ENCODE peak calls at places on chromosomes 16 and 17, in seven cellular contexts. G is tibial nerve, K is transverse colon, A is A549, Y is stomach, X is esophagus muscularis mucosa, S is SK-N-SH. O is an unnamed sample.

GRCh38 chr17:76077582-76078110 is 1.3 kb upstream of the ZACN start:
- DNase-seq in G (no peak), K (no peak), A (no peak), Y (no peak), X (no peak), S (peak), O (no peak)

GRCh38 chr17:43581581-43581980 is 35.4 kb upstream of the ETV4 start:
- DNase-seq in G (no peak), K (peak), A (no peak), Y (no peak), X (no peak), S (no peak), O (no peak)

GRCh38 chr16:86508947-86509758 is 1.2 kb upstream of the FOXF1 start:
- DNase-seq in G (no peak), K (peak), A (peak), Y (no peak), X (no peak), S (no peak), O (peak)

GRCh38 chr16:4309833-4310266 is 6.0 kb upstream of the GLIS2 start:
- DNase-seq in G (peak), K (peak), A (peak), Y (peak), X (no peak), S (no peak), O (no peak)

GRCh38 chr17:48952904-48953303 is 8.3 kb upstream of the SNF8 start:
- DNase-seq in G (no peak), K (no peak), A (no peak), Y (no peak), X (no peak), S (no peak), O (no peak)

GRCh38 chr16:56424791-56425438 is 430 bp downstream of the AMFR start:
- DNase-seq in G (peak), K (peak), A (no peak), Y (no peak), X (no peak), S (peak), O (peak)

GRCh38 chr17:81840826-81841778 is 6.3 kb upstream of the PPP1R27 start:
- DNase-seq in G (no peak), K (no peak), A (no peak), Y (peak), X (no peak), S (no peak), O (no peak)

GRCh38 chr16:84196727-84197486 is 6.0 kb downstream of the ADAD2 start:
- DNase-seq in G (no peak), K (no peak), A (no peak), Y (no peak), X (no peak), S (no peak), O (no peak)

GRCh38 chr17:34584805-34585416 is 5.5 kb downstream of the TMEM132E start:
- DNase-seq in G (no peak), K (no peak), A (peak), Y (no peak), X (no peak), S (peak), O (no peak)

GRCh38 chr17:82441686-82442487 is 8.7 kb downstream of the CYBC1 start:
- DNase-seq in G (no peak), K (no peak), A (no peak), Y (no peak), X (no peak), S (no peak), O (no peak)

GRCh38 chr16:80788016-80788415 is 16.4 kb downstream of the CDYL2 start:
- DNase-seq in G (no peak), K (no peak), A (no peak), Y (no peak), X (no peak), S (no peak), O (no peak)

GRCh38 chr16:4882633-4883285 is 35.5 kb downstream of the UBN1 start:
- DNase-seq in G (peak), K (no peak), A (no peak), Y (peak), X (no peak), S (peak), O (no peak)

GRCh38 chr17:12637015-12637414 is 28.7 kb upstream of the MYOCD start:
- DNase-seq in G (no peak), K (no peak), A (peak), Y (no peak), X (no peak), S (no peak), O (no peak)

GRCh38 chr17:21167303-21167702 is 40.5 kb downstream of the DHRS7B start:
- DNase-seq in G (no peak), K (no peak), A (no peak), Y (no peak), X (no peak), S (no peak), O (no peak)

GRCh38 chr16:55492756-55493380 is 13.9 kb downstream of the MMP2 start:
- DNase-seq in G (peak), K (no peak), A (no peak), Y (no peak), X (peak), S (no peak), O (peak)

GRCh38 chr17:66957951-66958579 is 6.4 kb upstream of the CACNG4 start:
- DNase-seq in G (no peak), K (no peak), A (no peak), Y (no peak), X (no peak), S (peak), O (no peak)

GRCh38 chr16:16021988-16022682 is 72.7 kb downstream of the ABCC1 start:
- DNase-seq in G (peak), K (peak), A (peak), Y (peak), X (peak), S (peak), O (peak)

GRCh38 chr16:81088836-81089235 is 7.4 kb downstream of the GCSH start:
- DNase-seq in G (no peak), K (no peak), A (no peak), Y (no peak), X (no peak), S (no peak), O (no peak)

GRCh38 chr17:19338031-19338990 is 24.2 kb downstream of the B9D1 start:
- DNase-seq in G (no peak), K (peak), A (peak), Y (peak), X (no peak), S (peak), O (no peak)

GRCh38 chr17:80789356-80789902 is 202.2 kb upstream of the CHMP6 start:
- DNase-seq in G (peak), K (no peak), A (peak), Y (no peak), X (no peak), S (no peak), O (no peak)

GRCh38 chr17:77571562-77571981 is 386.9 kb upstream of the TNRC6C start:
- DNase-seq in G (no peak), K (no peak), A (no peak), Y (peak), X (no peak), S (peak), O (no peak)
- TF ChIP-seq EP300 in G (no peak), K (no peak), A (no peak), Y (no peak), X (no peak), S (no peak), O (no peak)

GRCh38 chr17:17353625-17354484 is 50.7 kb downstream of the NT5M start:
- DNase-seq in G (no peak), K (no peak), A (no peak), Y (no peak), X (no peak), S (no peak), O (no peak)

GRCh38 chr17:17356931-17357270 is 53.7 kb downstream of the NT5M start:
- DNase-seq in G (no peak), K (no peak), A (no peak), Y (no peak), X (no peak), S (peak), O (no peak)

GRCh38 chr17:17354560-17355357 is 51.6 kb downstream of the NT5M start:
- DNase-seq in G (peak), K (peak), A (peak), Y (peak), X (no peak), S (peak), O (peak)

GRCh38 chr17:17356149-17356930 is 53.2 kb downstream of the NT5M start:
- DNase-seq in G (peak), K (peak), A (peak), Y (peak), X (no peak), S (peak), O (peak)

DNA sequence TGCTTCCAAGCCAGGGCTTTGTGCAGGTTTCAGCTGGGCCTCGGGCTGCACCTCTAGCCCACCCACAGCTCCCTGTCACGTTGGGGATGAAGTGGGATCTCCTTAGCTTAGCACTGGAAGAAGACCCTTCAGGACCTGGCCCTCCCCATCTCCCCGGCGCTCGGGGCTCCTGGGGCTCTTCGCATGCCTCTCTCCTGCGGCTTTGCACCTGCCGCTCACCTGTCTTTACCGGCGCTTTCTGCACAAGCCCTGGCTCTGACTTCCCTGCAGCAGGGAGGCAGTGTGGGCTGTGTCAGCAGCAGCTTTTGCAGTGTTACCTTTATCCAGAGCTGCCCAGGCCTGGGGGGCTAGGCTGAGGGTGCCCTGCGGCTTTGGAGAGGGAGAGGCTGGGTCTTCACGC is 52.3 kb downstream of the NT5M start:
- DNase-seq in G (no peak), K (no peak), A (no peak), Y (no peak), X (no peak), S (no peak), O (no peak)
- H3K27ac ChIP-seq in G (no peak), K (no peak), A (peak), Y (no peak), X (no peak), S (no peak), O (no peak)

GRCh38 chr16:69160192-69160591 is 26.8 kb upstream of the SNTB2 start:
- DNase-seq in G (no peak), K (no peak), A (no peak), Y (no peak), X (no peak), S (no peak), O (no peak)
- TF ChIP-seq CTCF in G (no peak), K (no peak), A (no peak), Y (no peak), X (no peak), S (no peak), O (no peak)

GRCh38 chr17:64507418-64507766 is 615 bp downstream of the CEP95 start:
- DNase-seq in G (peak), K (no peak), A (peak), Y (no peak), X (no peak), S (peak), O (no peak)

GRCh38 chr17:64508683-64509082 is 1.9 kb downstream of the CEP95 start:
- DNase-seq in G (no peak), K (no peak), A (no peak), Y (no peak), X (no peak), S (no peak), O (no peak)

GRCh38 chr17:64506201-64506575 is at the start of gene DDX5:
- DNase-seq in G (peak), K (peak), A (peak), Y (peak), X (peak), S (peak), O (peak)

GRCh38 chr17:64505320-64506200 is 529 bp downstream of the DDX5 start:
- DNase-seq in G (peak), K (peak), A (peak), Y (peak), X (peak), S (peak), O (peak)

DNA sequence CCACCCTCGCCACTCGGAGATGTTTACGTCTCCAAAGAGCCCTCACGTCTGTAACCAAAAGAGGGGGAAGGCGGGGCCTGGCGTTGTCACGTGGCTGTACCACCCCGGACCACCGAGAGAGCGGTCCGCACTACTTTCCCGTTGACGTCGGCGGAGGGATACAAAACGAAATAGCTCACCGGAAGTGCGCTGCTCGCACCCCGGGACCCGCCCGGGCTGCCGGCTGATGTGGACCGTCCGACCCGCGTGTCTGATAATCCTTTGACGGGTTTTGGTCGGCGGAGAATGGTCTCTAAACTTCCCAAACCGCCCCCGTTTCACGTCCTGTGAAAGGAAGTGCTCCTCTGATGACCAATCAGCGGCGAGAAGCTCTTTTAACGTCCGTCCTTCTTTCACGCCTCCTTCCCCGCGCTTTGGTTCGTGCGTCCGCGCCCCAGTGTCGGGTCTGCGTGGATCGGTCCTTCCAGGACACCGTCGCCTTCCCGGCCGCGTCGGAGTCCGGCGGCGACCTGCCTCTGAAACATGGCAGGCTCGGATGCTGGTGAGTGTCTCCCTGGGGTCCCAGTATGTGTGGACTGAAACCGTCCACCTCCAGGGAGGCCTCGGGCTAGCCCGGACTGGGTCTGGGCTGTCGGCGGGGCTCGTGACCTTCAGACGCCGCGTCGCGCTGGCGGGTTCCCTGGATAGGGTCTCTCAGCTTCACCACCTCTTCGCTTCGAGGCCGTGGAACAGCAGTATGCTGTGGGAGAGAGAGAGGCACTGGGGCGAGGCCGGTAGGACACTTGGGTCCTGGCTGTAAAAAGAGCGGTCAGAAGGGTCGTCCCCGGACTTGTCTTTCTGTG is at the start of gene CEP95:
- DNase-seq in G (peak), K (peak), A (no peak), Y (peak), X (peak), S (peak), O (peak)
- TF ChIP-seq EP300 in G (peak), K (peak), A (no peak), Y (peak), X (no peak), S (peak), O (no peak)

GRCh38 chr16:18933501-18933900 is 7.3 kb upstream of the SMG1 start:
- DNase-seq in G (no peak), K (no peak), A (no peak), Y (no peak), X (no peak), S (no peak), O (no peak)
- H3K27ac ChIP-seq in G (no peak), K (no peak), A (no peak), Y (no peak), X (peak), S (no peak), O (no peak)

GRCh38 chr16:88685156-88686061 is 898 bp downstream of the SNAI3 start:
- DNase-seq in G (no peak), K (peak), A (peak), Y (no peak), X (no peak), S (peak), O (no peak)
- TF ChIP-seq CTCF in G (peak), K (peak), A (peak), Y (no peak), X (peak), S (peak), O (no peak)

GRCh38 chr16:2968738-2969544 is at the start of gene PAQR4:
- DNase-seq in G (peak), K (peak), A (peak), Y (peak), X (peak), S (peak), O (peak)
- TF ChIP-seq EP300 in G (no peak), K (no peak), A (no peak), Y (no peak), X (no peak), S (no peak), O (no peak)

GRCh38 chr17:74387365-74388218 is 20.3 kb downstream of the GPR142 start:
- DNase-seq in G (no peak), K (no peak), A (no peak), Y (peak), X (no peak), S (no peak), O (no peak)
- H3K27ac ChIP-seq in G (no peak), K (no peak), A (no peak), Y (no peak), X (no peak), S (no peak), O (no peak)

GRCh38 chr17:5077781-5078105 is 524 bp upstream of the ZFP3 start:
- DNase-seq in G (no peak), K (no peak), A (no peak), Y (no peak), X (no peak), S (no peak), O (no peak)

GRCh38 chr17:5078106-5079028 is at the start of gene ZFP3:
- DNase-seq in G (peak), K (peak), A (peak), Y (peak), X (peak), S (peak), O (peak)

GRCh38 chr17:5080591-5080990 is 2.3 kb downstream of the ZFP3 start:
- DNase-seq in G (no peak), K (no peak), A (no peak), Y (no peak), X (no peak), S (no peak), O (no peak)
- TF ChIP-seq CTCF in G (no peak), K (no peak), A (no peak), Y (no peak), X (no peak), S (no peak), O (no peak)

DNA sequence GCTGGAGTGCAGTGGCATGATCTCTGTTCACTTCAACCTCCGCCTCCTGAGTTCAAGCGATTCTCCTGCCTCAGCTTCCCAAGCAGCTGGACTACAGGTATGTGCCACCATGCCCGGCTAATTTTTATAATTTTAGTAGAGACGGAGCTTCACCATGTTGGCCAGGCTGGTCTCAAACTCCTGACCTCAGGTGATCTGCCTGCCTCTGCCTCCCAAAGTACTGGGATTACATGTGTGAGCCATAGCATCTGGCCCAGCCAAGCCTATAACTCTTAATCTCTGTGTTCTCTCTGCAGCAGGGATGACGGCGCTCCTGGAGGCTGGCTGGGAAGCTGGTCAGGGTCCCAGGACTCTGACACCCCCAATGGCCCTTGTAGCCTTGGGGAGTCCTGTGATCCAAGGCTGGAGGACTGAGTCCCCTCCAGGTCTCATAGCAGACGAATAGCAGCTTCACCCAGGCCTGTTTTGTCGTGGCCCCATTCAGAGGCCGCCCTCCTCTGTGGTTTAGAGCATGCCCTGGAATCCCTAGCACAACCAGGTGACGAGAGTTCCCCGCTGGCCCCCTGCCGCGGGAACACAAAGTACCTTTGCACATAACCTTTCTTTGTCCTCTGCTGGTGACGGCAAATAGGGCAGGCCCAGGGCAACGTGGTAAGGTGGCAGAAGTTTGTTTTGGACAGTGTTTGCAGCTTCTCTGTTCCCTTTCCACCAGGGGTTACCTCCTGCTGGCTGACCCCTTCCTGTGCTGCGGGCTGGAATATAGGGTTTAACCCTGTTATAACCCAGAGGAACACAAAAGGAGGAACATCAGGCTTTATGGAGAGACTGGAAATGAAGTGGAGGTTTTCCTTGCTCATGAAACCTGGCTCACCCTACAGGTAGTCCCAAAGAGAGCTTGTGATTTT is 43.0 kb upstream of the TOB1 start:
- DNase-seq in G (peak), K (no peak), A (no peak), Y (peak), X (no peak), S (no peak), O (peak)
- TF ChIP-seq EP300 in G (peak), K (no peak), A (no peak), Y (peak), X (peak), S (no peak), O (no peak)